ENCODE peak calls at places on chromosomes 16 and 17, in five cellular contexts. Q is hepatic stellate cell, O is breast epithelium, N is HFFc6, W is lung. S is an unnamed sample.

GRCh38 chr17:45146616-45147101 is 1.6 kb upstream of the HEXIM1 start:
- DNase-seq in Q (no peak), O (no peak), N (peak), W (peak), S (no peak)

GRCh38 chr17:82314721-82315605 is 2.4 kb downstream of the CD7 start:
- DNase-seq in Q (no peak), O (no peak), N (no peak), W (no peak), S (peak)

GRCh38 chr17:2797632-2798031 is 1.4 kb downstream of the RAP1GAP2 start:
- DNase-seq in Q (no peak), O (no peak), N (no peak), W (no peak), S (no peak)

GRCh38 chr16:69166221-69166833 is 20.6 kb upstream of the SNTB2 start:
- DNase-seq in Q (peak), O (no peak), N (peak), W (no peak), S (no peak)

GRCh38 chr16:62036101-62036806 is at the start of gene CDH8:
- DNase-seq in Q (no peak), O (no peak), N (no peak), W (no peak), S (no peak)

GRCh38 chr16:48232459-48233040 is 11.6 kb upstream of the LONP2 start:
- DNase-seq in Q (no peak), O (no peak), N (no peak), W (no peak), S (no peak)

GRCh38 chr17:69574257-69575197 is 160.0 kb downstream of the MAP2K6 start:
- DNase-seq in Q (no peak), O (no peak), N (peak), W (no peak), S (no peak)

GRCh38 chr17:51555153-51555552 is 294.8 kb downstream of the UTP18 start:
- DNase-seq in Q (no peak), O (no peak), N (no peak), W (no peak), S (no peak)

GRCh38 chr17:38751803-38752118 is 780 bp upstream of the PSMB3 start:
- DNase-seq in Q (peak), O (peak), N (peak), W (peak), S (peak)

GRCh38 chr16:88512728-88513674 is 57.2 kb upstream of the ZC3H18 start:
- DNase-seq in Q (no peak), O (no peak), N (no peak), W (no peak), S (no peak)

GRCh38 chr17:72063262-72063661 is 57.6 kb upstream of the SOX9 start:
- DNase-seq in Q (no peak), O (no peak), N (no peak), W (no peak), S (no peak)

GRCh38 chr16:78372302-78372701 is 272.8 kb downstream of the WWOX start:
- DNase-seq in Q (no peak), O (no peak), N (no peak), W (no peak), S (no peak)

GRCh38 chr17:13582776-13583414 is 18.8 kb downstream of the HS3ST3A1 start:
- DNase-seq in Q (no peak), O (no peak), N (peak), W (no peak), S (no peak)

GRCh38 chr16:75931043-75931442 is 204.8 kb upstream of the CPHXL start:
- DNase-seq in Q (no peak), O (no peak), N (peak), W (no peak), S (no peak)

GRCh38 chr17:75331671-75332070 is 42.4 kb upstream of the SLC25A19 start:
- DNase-seq in Q (no peak), O (no peak), N (no peak), W (no peak), S (no peak)

GRCh38 chr17:79977161-79977631 is 58.5 kb downstream of the TBC1D16 start:
- DNase-seq in Q (no peak), O (peak), N (no peak), W (no peak), S (no peak)

GRCh38 chr16:48607056-48607825 is 2.7 kb downstream of the N4BP1 start:
- DNase-seq in Q (peak), O (no peak), N (peak), W (peak), S (peak)

GRCh38 chr16:88975511-88976061 is 1.4 kb downstream of the CBFA2T3 start:
- DNase-seq in Q (no peak), O (no peak), N (no peak), W (no peak), S (peak)

GRCh38 chr17:12680993-12681392 is 15.3 kb downstream of the MYOCD start:
- DNase-seq in Q (no peak), O (no peak), N (no peak), W (no peak), S (no peak)

GRCh38 chr16:85369741-85370528 is 243.2 kb upstream of the GSE1 start:
- DNase-seq in Q (peak), O (no peak), N (peak), W (peak), S (peak)

GRCh38 chr17:4043862-4044261 is 79.6 kb upstream of the ATP2A3 start:
- DNase-seq in Q (no peak), O (no peak), N (no peak), W (no peak), S (no peak)

GRCh38 chr16:8962393-8963009 is 1.2 kb downstream of the USP7 start:
- DNase-seq in Q (no peak), O (no peak), N (no peak), W (peak), S (no peak)

GRCh38 chr16:84617068-84617630 is 729 bp downstream of the COTL1 start:
- DNase-seq in Q (peak), O (no peak), N (no peak), W (no peak), S (no peak)

GRCh38 chr17:79838541-79839274 is 532 bp downstream of the CBX4 start:
- DNase-seq in Q (peak), O (no peak), N (peak), W (no peak), S (peak)

GRCh38 chr17:50267074-50267841 is 7.0 kb upstream of the TMEM92 start:
- DNase-seq in Q (peak), O (peak), N (peak), W (peak), S (no peak)

GRCh38 chr17:5024604-5025003 is 10.6 kb downstream of the SLC52A1 start:
- DNase-seq in Q (no peak), O (no peak), N (no peak), W (no peak), S (no peak)

GRCh38 chr17:21194688-21195087 is 19.3 kb downstream of the TMEM11 start:
- DNase-seq in Q (no peak), O (no peak), N (no peak), W (no peak), S (no peak)

GRCh38 chr17:58319181-58320162 is 9.1 kb downstream of the TSPOAP1 start:
- DNase-seq in Q (no peak), O (peak), N (no peak), W (no peak), S (no peak)

GRCh38 chr17:49687878-49688491 is 10.1 kb upstream of the SPOP start:
- DNase-seq in Q (peak), O (no peak), N (peak), W (no peak), S (no peak)

GRCh38 chr17:379531-380200 is 27.1 kb upstream of the RPH3AL start:
- DNase-seq in Q (no peak), O (no peak), N (no peak), W (no peak), S (no peak)

GRCh38 chr17:40038882-40039513 is 15.2 kb downstream of the MED24 start:
- DNase-seq in Q (peak), O (peak), N (peak), W (peak), S (no peak)

GRCh38 chr17:64183815-64184397 is 54.0 kb upstream of the ERN1 start:
- DNase-seq in Q (no peak), O (no peak), N (peak), W (no peak), S (no peak)

GRCh38 chr17:27756467-27757371 is 43.6 kb downstream of the NOS2 start:
- DNase-seq in Q (no peak), O (peak), N (peak), W (peak), S (peak)

GRCh38 chr16:2749936-2750335 is 2.5 kb upstream of the SRRM2 start:
- DNase-seq in Q (no peak), O (no peak), N (no peak), W (no peak), S (no peak)

GRCh38 chr17:81329279-81329926 is 34.3 kb upstream of the SLC38A10 start:
- DNase-seq in Q (peak), O (peak), N (peak), W (peak), S (peak)

S was measured in HL-60.